ENCODE peak calls at places on chromosomes 4 and X, in ten cellular contexts. D is AG04450; Z is fibroblast of lung; X is right lobe of liver; R is CD4-positive, alpha-beta T cell; N is right cardiac atrium; Y is tibial artery; F is left ventricle myocardium inferior; P is heart left ventricle; I is cardiac muscle cell. B is an unnamed sample.

GRCh38 chr4:6926081-6926480 is 16.5 kb downstream of the TBC1D14 start:
- DNase-seq in D (no peak), Z (no peak), X (no peak), R (no peak), N (peak; percentile 44), Y (no peak), F (no peak), P (no peak), I (no peak), B (no peak)

GRCh38 chrX:21959362-21960051 is 19.0 kb downstream of the SMS start:
- DNase-seq in D (no peak), Z (no peak), X (no peak), R (no peak), N (no peak), Y (no peak), F (no peak), P (no peak), I (no peak), B (no peak)

GRCh38 chrX:115367956-115368355 is 78.4 kb downstream of the LUZP4 start:
- DNase-seq in D (no peak), Z (peak; percentile 52), X (no peak), R (no peak), N (no peak), Y (no peak), F (no peak), P (no peak), I (no peak), B (no peak)

GRCh38 chr4:153553155-153553819 is 87.1 kb downstream of the TMEM131L start:
- DNase-seq in D (no peak), Z (peak; percentile 20), X (no peak), R (no peak), N (no peak), Y (no peak), F (no peak), P (no peak), I (no peak), B (no peak)

GRCh38 chr4:41957634-41958033 is 22.4 kb downstream of the TMEM33 start:
- DNase-seq in D (no peak), Z (no peak), X (no peak), R (no peak), N (no peak), Y (no peak), F (no peak), P (no peak), I (peak; percentile 56), B (no peak)

GRCh38 chr4:168852933-168853713 is 156.9 kb downstream of the CBR4 start:
- DNase-seq in D (no peak), Z (no peak), X (no peak), R (no peak), N (no peak), Y (no peak), F (no peak), P (no peak), I (no peak), B (no peak)

GRCh38 chr4:16843831-16844508 is 54.5 kb downstream of the LDB2 start:
- DNase-seq in D (peak; percentile 91), Z (peak; percentile 84), X (no peak), R (no peak), N (no peak), Y (no peak), F (no peak), P (no peak), I (no peak), B (no peak)

GRCh38 chr4:162972661-162973202 is 194.0 kb downstream of the NAF1 start:
- DNase-seq in D (no peak), Z (no peak), X (no peak), R (no peak), N (no peak), Y (no peak), F (no peak), P (no peak), I (no peak), B (no peak)

GRCh38 chr4:7807351-7807921 is 132.2 kb downstream of the AFAP1 start:
- DNase-seq in D (no peak), Z (no peak), X (no peak), R (no peak), N (peak; percentile 77), Y (no peak), F (peak; percentile 44), P (no peak), I (no peak), B (no peak)

GRCh38 chr4:119081943-119082342 is 53.7 kb upstream of the MYOZ2 start:
- DNase-seq in D (no peak), Z (no peak), X (no peak), R (no peak), N (peak; percentile 56), Y (no peak), F (no peak), P (no peak), I (peak; percentile 31), B (no peak)

GRCh38 chr4:140947507-140947906 is 185.8 kb downstream of the RNF150 start:
- DNase-seq in D (no peak), Z (no peak), X (no peak), R (no peak), N (no peak), Y (no peak), F (no peak), P (no peak), I (no peak), B (no peak)

GRCh38 chr4:7398104-7398423 is 36.7 kb downstream of the PSAPL1 start:
- DNase-seq in D (peak; percentile 15), Z (peak; percentile 93), X (no peak), R (no peak), N (peak; percentile 71), Y (peak; percentile 9), F (peak; percentile 69), P (peak; percentile 74), I (peak; percentile 85), B (no peak)

GRCh38 chr4:158446106-158446505 is 75.6 kb upstream of the RXFP1 start:
- DNase-seq in D (no peak), Z (peak; percentile 2), X (no peak), R (no peak), N (no peak), Y (no peak), F (no peak), P (no peak), I (no peak), B (no peak)

GRCh38 chr4:11768251-11768972 is 339.7 kb upstream of the HS3ST1 start:
- DNase-seq in D (no peak), Z (no peak), X (no peak), R (no peak), N (no peak), Y (no peak), F (no peak), P (no peak), I (no peak), B (no peak)

GRCh38 chr4:26782830-26783202 is 77.8 kb upstream of the STIM2 start:
- DNase-seq in D (no peak), Z (no peak), X (no peak), R (no peak), N (no peak), Y (no peak), F (no peak), P (no peak), I (no peak), B (no peak)

GRCh38 chrX:47460561-47460960 is 22.5 kb downstream of the ZNF41 start:
- DNase-seq in D (no peak), Z (no peak), X (no peak), R (no peak), N (no peak), Y (no peak), F (no peak), P (no peak), I (no peak), B (no peak)
- H3K9me3 ChIP-seq in D (no peaks in the 10 kb centered on the region), Z (no peaks in the 10 kb centered on the region), X (no peaks in the 10 kb centered on the region), R (no peaks in the 10 kb centered on the region), N (no peaks in the 10 kb centered on the region), Y (peaks cover 4% of the 10 kb centered on the region), F (no peaks in the 10 kb centered on the region), P (no peaks in the 10 kb centered on the region), I (no peaks in the 10 kb centered on the region), B (no peaks in the 10 kb centered on the region)

DNA sequence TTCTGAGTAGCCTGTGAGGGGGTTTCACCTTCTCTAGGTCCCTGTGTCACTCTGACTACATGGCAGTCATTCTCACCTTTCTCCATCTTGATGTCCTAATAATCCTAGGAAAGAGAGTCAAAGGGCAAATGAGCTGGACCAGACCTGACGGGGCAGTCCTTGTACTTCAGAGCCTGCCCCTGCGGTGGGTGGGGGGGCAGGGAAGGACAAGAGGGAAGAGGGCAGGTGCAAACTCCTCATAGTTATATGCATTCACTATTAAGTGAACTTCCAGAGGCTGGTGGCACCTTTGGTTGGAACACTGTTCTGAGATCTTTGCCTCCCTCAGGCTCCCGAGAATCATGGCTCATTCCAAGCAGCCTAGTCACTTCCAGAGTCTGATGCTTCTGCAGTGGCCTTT is at the start of gene AWAT1:
- DNase-seq in D (no peak), Z (no peak), X (no peak), R (no peak), N (no peak), Y (no peak), F (no peak), P (no peak), I (no peak), B (no peak)
- H3K9me3 ChIP-seq in D (no peaks in the 10 kb centered on the region), Z (no peaks in the 10 kb centered on the region), X (no peaks in the 10 kb centered on the region), R (no peaks in the 10 kb centered on the region), N (no peaks in the 10 kb centered on the region), Y (no peaks in the 10 kb centered on the region), F (no peaks in the 10 kb centered on the region), P (no peaks in the 10 kb centered on the region), I (no peaks in the 10 kb centered on the region), B (no peaks in the 10 kb centered on the region)

GRCh38 chr4:13626492-13627184 is 887 bp downstream of the BOD1L1 start:
- DNase-seq in D (no peak), Z (peak; percentile 3), X (no peak), R (no peak), N (no peak), Y (no peak), F (no peak), P (no peak), I (no peak), B (no peak)
- H3K9me3 ChIP-seq in D (no peaks in the 10 kb centered on the region), Z (no peaks in the 10 kb centered on the region), X (no peaks in the 10 kb centered on the region), R (no peaks in the 10 kb centered on the region), N (no peaks in the 10 kb centered on the region), Y (no peaks in the 10 kb centered on the region), F (no peaks in the 10 kb centered on the region), P (no peaks in the 10 kb centered on the region), I (no peaks in the 10 kb centered on the region), B (no peaks in the 10 kb centered on the region)

DNA sequence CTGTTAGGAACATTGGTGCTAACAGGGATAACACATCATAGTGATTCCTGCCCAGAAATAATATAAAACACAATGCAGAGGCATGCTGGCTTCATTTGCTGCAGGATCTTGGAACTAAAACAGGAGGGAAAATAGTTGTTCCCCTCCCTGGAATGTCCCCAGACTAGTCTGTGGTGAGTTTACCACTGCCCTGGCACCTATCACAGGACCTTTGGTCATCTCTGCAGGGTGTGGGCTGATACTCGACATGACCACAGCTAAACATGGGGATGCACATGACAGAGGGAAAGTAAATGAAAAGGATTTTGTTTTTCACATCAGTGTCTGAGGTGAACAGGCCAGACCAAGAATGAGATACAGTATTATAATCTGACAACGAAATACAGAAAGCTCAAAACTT is 160.2 kb upstream of the DKK2 start:
- DNase-seq in D (no peak), Z (no peak), X (no peak), R (no peak), N (no peak), Y (no peak), F (no peak), P (no peak), I (no peak), B (no peak)
- H3K9me3 ChIP-seq in D (no peaks in the 10 kb centered on the region), Z (no peaks in the 10 kb centered on the region), X (no peaks in the 10 kb centered on the region), R (no peaks in the 10 kb centered on the region), N (no peaks in the 10 kb centered on the region), Y (no peaks in the 10 kb centered on the region), F (no peaks in the 10 kb centered on the region), P (no peaks in the 10 kb centered on the region), I (no peaks in the 10 kb centered on the region), B (no peaks in the 10 kb centered on the region)